ENCODE peak calls at places on chromosome 19, in nine cellular contexts. H, W, N, E, R, Y, T, O and C are unnamed samples.

GRCh38 chr19:56670401-56670960 is 1.1 kb downstream of the ZNF835 start:
- DNase-seq in N (no peak), O (no peak), E (no peak), R (no peak), Y (peak), W (no peak), H (no peak), T (no peak), C (no peak)

GRCh38 chr19:5826531-5827341 is 12.8 kb downstream of the FUT6 start:
- DNase-seq in Y (peak), E (peak), W (no peak), R (no peak), H (no peak), O (peak), N (no peak), T (no peak), C (peak)

GRCh38 chr19:50311723-50312635 is 17.2 kb downstream of the KCNC3 start:
- DNase-seq in W (no peak), N (no peak), O (peak), T (no peak), E (no peak), H (peak), R (no peak), Y (no peak), C (peak)

GRCh38 chr19:1360818-1361461 is 22.8 kb upstream of the NDUFS7 start:
- DNase-seq in T (no peak), O (peak), H (no peak), Y (no peak), N (peak), E (peak), W (peak), R (peak), C (peak)

GRCh38 chr19:18939922-18940775 is 868 bp downstream of the HOMER3 start:
- DNase-seq in T (peak), W (peak), R (peak), E (peak), O (peak), Y (peak), N (no peak), H (peak), C (peak)

GRCh38 chr19:8145969-8146368 is 3.4 kb downstream of the FBN3 start:
- DNase-seq in E (no peak), T (no peak), W (no peak), N (no peak), Y (no peak), O (peak), R (no peak), H (no peak), C (no peak)

GRCh38 chr19:10565028-10565566 is 713 bp downstream of the KRI1 start:
- DNase-seq in E (peak), R (peak), N (no peak), H (no peak), T (no peak), Y (no peak), O (peak), W (peak), C (no peak)

GRCh38 chr19:8926341-8926740 is 83.9 kb downstream of the MUC16 start:
- DNase-seq in T (no peak), R (no peak), O (no peak), H (no peak), W (no peak), E (no peak), Y (no peak), N (no peak), C (no peak)

GRCh38 chr19:11494634-11495285 is 10.9 kb downstream of the ZNF653 start:
- DNase-seq in Y (no peak), R (no peak), O (no peak), W (no peak), T (no peak), N (no peak), H (no peak), E (no peak), C (peak)

GRCh38 chr19:15318241-15318691 is 14.1 kb downstream of the BRD4 start:
- DNase-seq in N (no peak), R (no peak), E (no peak), O (no peak), T (no peak), H (no peak), W (no peak), Y (no peak), C (no peak)

GRCh38 chr19:10390652-10391286 is 10.4 kb upstream of the TYK2 start:
- DNase-seq in N (peak), T (no peak), W (peak), E (peak), H (no peak), R (peak), Y (peak), O (peak), C (peak)

GRCh38 chr19:18780631-18781030 is 10.5 kb downstream of the COMP start:
- DNase-seq in W (no peak), R (no peak), O (no peak), H (no peak), Y (no peak), E (no peak), N (no peak), T (no peak), C (no peak)

GRCh38 chr19:39090881-39091280 is 6.7 kb downstream of the ACP7 start:
- DNase-seq in N (no peak), E (no peak), W (no peak), H (no peak), O (no peak), Y (no peak), R (no peak), T (no peak), C (no peak)

GRCh38 chr19:13623686-13624405 is 117.6 kb upstream of the CACNA1A start:
- DNase-seq in O (no peak), R (no peak), W (no peak), Y (no peak), N (no peak), H (no peak), T (no peak), E (no peak), C (no peak)

GRCh38 chr19:901216-902092 is 8.2 kb downstream of the RNU6-9 start:
- DNase-seq in N (no peak), W (no peak), O (no peak), Y (no peak), R (no peak), H (no peak), E (no peak), T (no peak), C (no peak)

GRCh38 chr19:49119411-49120324 is at the start of gene PPFIA3:
- DNase-seq in H (no peak), N (peak), W (peak), R (peak), Y (peak), E (peak), O (no peak), T (no peak), C (peak)

GRCh38 chr19:46606681-46607440 is 5.7 kb downstream of the CALM3 start:
- DNase-seq in R (no peak), N (peak), Y (peak), H (no peak), W (peak), O (peak), E (peak), T (no peak), C (no peak)

GRCh38 chr19:49855676-49856573 is 5.0 kb downstream of the PTOV1 start:
- DNase-seq in N (no peak), R (peak), Y (peak), H (no peak), W (no peak), E (no peak), O (no peak), T (no peak), C (no peak)

GRCh38 chr19:42480335-42481095 is 37.8 kb upstream of the CXCL17 start:
- DNase-seq in N (no peak), Y (no peak), H (no peak), O (no peak), W (no peak), R (no peak), T (no peak), E (no peak), C (no peak)

GRCh38 chr19:49591731-49592485 is 926 bp downstream of the PRR12 start:
- DNase-seq in E (peak), Y (peak), H (no peak), W (peak), O (peak), N (no peak), R (peak), T (no peak), C (no peak)

GRCh38 chr19:49067554-49067953 is 2.9 kb upstream of the NTF4 start:
- DNase-seq in Y (no peak), H (no peak), O (no peak), E (no peak), T (no peak), W (no peak), R (no peak), N (no peak), C (no peak)

GRCh38 chr19:14536926-14537692 is 7.7 kb downstream of the TECR start:
- DNase-seq in E (no peak), H (peak), R (peak), T (no peak), N (no peak), Y (peak), W (peak), O (peak), C (peak)

GRCh38 chr19:29539668-29540067 is 13.9 kb downstream of the VSTM2B start:
- DNase-seq in N (no peak), T (no peak), O (no peak), R (no peak), E (peak), W (no peak), Y (peak), H (no peak), C (no peak)

GRCh38 chr19:3047307-3048189 is 14.7 kb downstream of the TLE5 start:
- DNase-seq in E (peak), H (no peak), Y (peak), T (peak), O (peak), N (peak), R (peak), W (peak), C (peak)

GRCh38 chr19:39363909-39364457 is 21.8 kb downstream of the SAMD4B start:
- DNase-seq in Y (no peak), T (no peak), E (peak), W (no peak), N (peak), H (no peak), R (peak), O (no peak), C (peak)

GRCh38 chr19:782195-783043 is 14.8 kb upstream of the PTBP1 start:
- DNase-seq in Y (no peak), E (no peak), O (no peak), T (no peak), R (no peak), N (no peak), W (no peak), H (peak), C (no peak)

GRCh38 chr19:49020342-49020741 is 3.5 kb upstream of the LHB start:
- DNase-seq in Y (no peak), O (no peak), E (no peak), W (no peak), N (no peak), T (no peak), R (no peak), H (no peak), C (peak)

GRCh38 chr19:10603084-10603872 is 16.2 kb upstream of the AP1M2 start:
- DNase-seq in N (no peak), R (peak), Y (peak), O (peak), H (no peak), E (peak), T (no peak), W (peak), C (no peak)

GRCh38 chr19:38411041-38411712 is 8.3 kb downstream of the FAM98C start:
- DNase-seq in R (no peak), T (no peak), H (no peak), Y (no peak), N (no peak), O (no peak), E (no peak), W (no peak), C (no peak)

GRCh38 chr19:5058456-5059190 is 89.7 kb downstream of the KDM4B start:
- DNase-seq in Y (no peak), H (no peak), E (no peak), R (no peak), T (no peak), O (no peak), W (no peak), N (no peak), C (no peak)

GRCh38 chr19:29685326-29685725 is 20.1 kb downstream of the PLEKHF1 start:
- DNase-seq in N (no peak), R (no peak), E (no peak), W (no peak), H (no peak), T (no peak), Y (no peak), O (no peak), C (no peak)

GRCh38 chr19:45972081-45972943 is 1.4 kb downstream of the NOVA2 start:
- DNase-seq in Y (no peak), H (no peak), T (no peak), R (no peak), N (no peak), E (no peak), O (peak), W (no peak), C (no peak)

GRCh38 chr19:40921005-40921897 is 39.2 kb upstream of the CYP2A7 start:
- DNase-seq in Y (no peak), E (no peak), R (no peak), N (no peak), H (no peak), W (peak), O (no peak), T (no peak), C (peak)

GRCh38 chr19:38735257-38735686 is 9.0 kb downstream of the CAPN12 start:
- DNase-seq in H (no peak), W (peak), Y (no peak), N (no peak), R (peak), O (no peak), T (no peak), E (peak), C (no peak)

GRCh38 chr19:44943801-44944249 is 1.8 kb downstream of the APOC4 start:
- DNase-seq in T (peak), H (no peak), E (peak), Y (peak), W (no peak), O (peak), N (peak), R (no peak), C (peak)

GRCh38 chr19:4130635-4131438 is 6.9 kb upstream of the MAP2K2 start:
- DNase-seq in T (no peak), H (no peak), Y (no peak), W (no peak), E (no peak), O (no peak), R (no peak), N (no peak), C (no peak)

DNA sequence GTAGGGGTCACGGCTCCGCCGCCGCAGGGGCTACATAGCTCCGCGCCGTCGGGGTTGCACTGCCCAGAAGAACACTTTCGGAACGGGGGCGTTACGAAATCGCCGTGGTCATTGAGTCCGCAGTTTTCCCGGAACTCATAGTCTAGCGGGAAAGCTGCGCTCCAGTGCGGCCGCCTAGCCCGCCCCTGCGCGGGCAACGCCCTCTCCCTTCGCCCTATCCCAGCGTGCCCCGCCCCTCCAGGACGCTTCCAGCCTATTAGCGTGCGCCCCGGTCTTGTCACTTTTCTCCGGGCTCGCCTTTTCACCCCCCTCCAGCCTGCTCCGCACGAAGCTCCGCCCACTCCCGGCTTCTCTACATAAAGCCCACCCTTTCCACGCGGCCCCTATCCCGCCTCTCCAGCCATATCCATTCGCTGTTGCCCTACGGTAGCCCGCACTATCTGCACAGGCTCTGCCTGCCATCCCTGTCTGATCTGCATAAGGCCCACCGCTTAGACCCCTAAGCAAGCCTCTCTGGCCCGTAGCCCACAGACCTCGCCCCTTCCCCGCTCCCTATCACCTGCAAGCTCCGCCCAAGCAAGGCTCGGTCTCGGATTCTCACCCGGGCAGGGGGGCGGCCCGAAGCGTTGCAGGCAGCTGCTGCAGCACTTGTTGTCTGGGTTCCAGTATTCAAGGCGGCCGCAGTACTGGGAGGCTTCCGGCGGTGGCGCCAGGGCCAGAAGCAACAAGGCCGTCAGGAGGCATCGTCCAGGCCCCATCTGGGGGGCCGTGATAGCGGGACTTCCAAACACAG is 1.6 kb downstream of the IGFLR1 start:
- DNase-seq in Y (peak), H (peak), E (peak), N (peak), W (peak), O (peak), R (peak), T (peak), C (peak)
- TF ChIP-seq POLR2A in Y (no peak), H (no peak), E (no peak), N (peak), W (peak), O (peak), R (peak), T (no peak), C (no peak)

DNA sequence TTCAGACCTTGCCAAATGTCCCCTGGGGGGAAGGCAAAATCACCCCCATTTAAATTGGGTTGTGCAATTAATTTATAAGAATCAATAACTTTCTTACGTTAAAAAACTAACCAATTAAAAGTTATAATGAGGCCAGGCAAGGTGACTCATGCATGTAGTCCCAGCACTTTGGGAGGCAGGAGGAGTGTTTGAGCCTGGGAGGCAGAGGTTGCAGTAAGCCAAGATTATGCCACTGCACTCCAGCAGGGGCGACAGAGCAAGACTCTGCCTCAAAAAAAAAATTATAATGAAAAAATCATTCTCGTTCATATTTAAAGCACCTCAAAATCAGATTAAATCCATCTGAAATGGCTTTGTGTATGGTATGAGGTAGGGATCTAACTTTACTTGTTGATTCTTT is 18.4 kb upstream of the SIGLEC14 start:
- DNase-seq in R (no peak), Y (no peak), W (no peak), T (no peak), E (no peak), N (no peak), O (no peak), H (no peak), C (peak)
- TF ChIP-seq CTCF in R (no peak), Y (no peak), W (no peak), T (no peak), E (no peak), N (no peak), O (no peak), H (no peak), C (no peak)

GRCh38 chr19:53982611-53983010 is 8.8 kb upstream of the CACNG6 start:
- DNase-seq in H (no peak), N (no peak), R (peak), W (no peak), O (no peak), Y (peak), E (no peak), T (no peak), C (peak)
- TF ChIP-seq POLR2A in H (no peak), N (no peak), R (no peak), W (no peak), O (no peak), Y (no peak), E (no peak), T (no peak), C (no peak)

GRCh38 chr19:47633516-47633915 is 24.6 kb downstream of the BICRA start:
- DNase-seq in Y (no peak), R (no peak), H (no peak), E (no peak), T (no peak), O (no peak), W (no peak), N (no peak), C (no peak)
- TF ChIP-seq CTCF in Y (no peak), R (no peak), H (no peak), E (no peak), T (no peak), O (no peak), W (no peak), N (no peak), C (no peak)